ENCODE peak calls at places on chromosomes 5 and 9, in ten cellular contexts. Z is tibial artery, I is heart right ventricle, K is prostate gland, L is thoracic aorta, B is A549, O is endothelial cell of umbilical vein, S is left lung, M is dorsolateral prefrontal cortex, R is uterus. H is an unnamed sample.

GRCh38 chr5:50922942-50923767 is 256.7 kb downstream of the PARP8 start:
- DNase-seq in Z (no peak), I (peak; percentile 33), K (no peak), L (no peak), B (no peak), O (peak; percentile 6), S (peak; percentile 63), M (no peak), R (no peak), H (no peak)

GRCh38 chr9:92035687-92036410 is 79.4 kb downstream of the SPTLC1 start:
- DNase-seq in Z (no peak), I (no peak), K (no peak), L (no peak), B (no peak), O (no peak), S (no peak), M (no peak), R (peak; percentile 38), H (peak; percentile 87)

GRCh38 chr9:35570709-35571108 is 34.4 kb upstream of the TESK1 start:
- DNase-seq in Z (no peak), I (no peak), K (no peak), L (no peak), B (no peak), O (no peak), S (no peak), M (no peak), R (no peak), H (no peak)

GRCh38 chr9:136901516-136902258 is 15.4 kb downstream of the TRAF2 start:
- DNase-seq in Z (peak; percentile 88), I (no peak), K (peak; percentile 47), L (no peak), B (peak; percentile 97), O (peak; percentile 30), S (no peak), M (no peak), R (peak; percentile 48), H (no peak)

GRCh38 chr9:77954619-77955018 is 77.0 kb downstream of the GNAQ start:
- DNase-seq in Z (no peak), I (no peak), K (no peak), L (no peak), B (no peak), O (no peak), S (no peak), M (no peak), R (no peak), H (no peak)

GRCh38 chr9:135608294-135608998 is 30.9 kb downstream of the GLT6D1 start:
- DNase-seq in Z (peak; percentile 59), I (no peak), K (peak; percentile 2), L (no peak), B (no peak), O (no peak), S (no peak), M (peak; percentile 27), R (no peak), H (no peak)

GRCh38 chr5:133962131-133962530 is 6.3 kb downstream of the C5orf15 start:
- DNase-seq in Z (no peak), I (no peak), K (no peak), L (no peak), B (no peak), O (no peak), S (no peak), M (no peak), R (no peak), H (no peak)

GRCh38 chr9:137740311-137740710 is 121.5 kb downstream of the EHMT1 start:
- DNase-seq in Z (no peak), I (peak; percentile 51), K (no peak), L (no peak), B (no peak), O (no peak), S (no peak), M (no peak), R (peak; percentile 56), H (peak; percentile 18)

GRCh38 chr9:78030553-78031270 is 899 bp downstream of the GNAQ start:
- DNase-seq in Z (peak; percentile 79), I (peak; percentile 50), K (peak; percentile 56), L (no peak), B (no peak), O (peak; percentile 53), S (peak; percentile 92), M (peak; percentile 66), R (peak; percentile 52), H (no peak)

GRCh38 chr5:127051591-127051990 is 21.2 kb upstream of the MARCHF3 start:
- DNase-seq in Z (no peak), I (no peak), K (no peak), L (no peak), B (no peak), O (no peak), S (no peak), M (no peak), R (no peak), H (no peak)

GRCh38 chr5:88109806-88110205 is 158.8 kb downstream of the TMEM161B start:
- DNase-seq in Z (no peak), I (no peak), K (no peak), L (no peak), B (no peak), O (no peak), S (no peak), M (no peak), R (no peak), H (no peak)

GRCh38 chr5:53261245-53261644 is 151.7 kb upstream of the MOCS2 start:
- DNase-seq in Z (no peak), I (no peak), K (no peak), L (no peak), B (no peak), O (no peak), S (no peak), M (no peak), R (no peak), H (no peak)

GRCh38 chr9:98506422-98507054 is 202.2 kb downstream of the GABBR2 start:
- DNase-seq in Z (no peak), I (no peak), K (no peak), L (no peak), B (no peak), O (no peak), S (no peak), M (no peak), R (no peak), H (no peak)

GRCh38 chr9:129887210-129888084 is 52.2 kb downstream of the USP20 start:
- DNase-seq in Z (no peak), I (no peak), K (no peak), L (no peak), B (no peak), O (peak; percentile 23), S (no peak), M (peak; percentile 62), R (no peak), H (no peak)

GRCh38 chr5:83029-83428 is 8.9 kb upstream of the PLEKHG4B start:
- DNase-seq in Z (no peak), I (no peak), K (no peak), L (no peak), B (no peak), O (no peak), S (no peak), M (no peak), R (no peak), H (no peak)
- H3K4me3 ChIP-seq in Z (no peak overlapping the region), I (no peak overlapping the region), K (no peak overlapping the region), L (no peak overlapping the region), B (no peak overlapping the region), O (no peak overlapping the region), S (no peak overlapping the region), M (no peak overlapping the region), R (no peak overlapping the region), H (no peak overlapping the region)

GRCh38 chr5:171308453-171309275 is at the start of gene TLX3:
- DNase-seq in Z (no peak), I (no peak), K (no peak), L (no peak), B (no peak), O (peak; percentile 11), S (no peak), M (no peak), R (no peak), H (no peak)

GRCh38 chr5:171310334-171310815 is 1.3 kb downstream of the TLX3 start:
- DNase-seq in Z (peak; percentile 23), I (no peak), K (no peak), L (no peak), B (no peak), O (no peak), S (no peak), M (no peak), R (no peak), H (no peak)

GRCh38 chr5:171309526-171310333 is 682 bp downstream of the TLX3 start:
- DNase-seq in Z (peak; percentile 60), I (no peak), K (no peak), L (no peak), B (no peak), O (no peak), S (peak; percentile 80), M (no peak), R (no peak), H (no peak)

GRCh38 chr5:171307843-171308452 is 1.1 kb upstream of the TLX3 start:
- DNase-seq in Z (peak; percentile 54), I (no peak), K (no peak), L (no peak), B (no peak), O (no peak), S (no peak), M (no peak), R (no peak), H (no peak)

DNA sequence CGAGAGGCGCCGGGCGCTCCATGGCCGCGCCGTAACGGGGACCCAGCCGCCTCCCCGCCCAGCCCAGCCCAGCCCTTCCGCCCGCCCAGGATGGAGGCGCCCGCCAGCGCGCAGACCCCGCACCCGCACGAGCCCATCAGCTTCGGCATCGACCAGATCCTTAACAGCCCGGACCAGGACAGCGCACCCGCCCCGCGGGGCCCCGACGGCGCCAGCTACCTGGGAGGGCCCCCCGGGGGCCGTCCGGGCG is 153 bp downstream of the TLX3 start:
- DNase-seq in Z (peak; percentile 12), I (no peak), K (no peak), L (no peak), B (no peak), O (no peak), S (no peak), M (no peak), R (no peak), H (no peak)
- TF ChIP-seq CTCF in Z (no peak), I (no peak), K (no peak), L (no peak), B (no peak), O (no peak), S (no peak), M (no peak), R (no peak), H (no peak)

GRCh38 chr9:83013261-83013610 is 49.7 kb downstream of the RASEF start:
- DNase-seq in Z (no peak), I (no peak), K (no peak), L (no peak), B (peak; percentile 23), O (no peak), S (no peak), M (no peak), R (no peak), H (no peak)
- H3K27ac ChIP-seq in Z (no peak overlapping the region), I (no peak overlapping the region), K (no peak overlapping the region), L (no peak overlapping the region), B (peak overlapping the region; percentile 46), O (no peak overlapping the region), S (no peak overlapping the region), M (no peak overlapping the region), R (no peak overlapping the region), H (no peak overlapping the region)

DNA sequence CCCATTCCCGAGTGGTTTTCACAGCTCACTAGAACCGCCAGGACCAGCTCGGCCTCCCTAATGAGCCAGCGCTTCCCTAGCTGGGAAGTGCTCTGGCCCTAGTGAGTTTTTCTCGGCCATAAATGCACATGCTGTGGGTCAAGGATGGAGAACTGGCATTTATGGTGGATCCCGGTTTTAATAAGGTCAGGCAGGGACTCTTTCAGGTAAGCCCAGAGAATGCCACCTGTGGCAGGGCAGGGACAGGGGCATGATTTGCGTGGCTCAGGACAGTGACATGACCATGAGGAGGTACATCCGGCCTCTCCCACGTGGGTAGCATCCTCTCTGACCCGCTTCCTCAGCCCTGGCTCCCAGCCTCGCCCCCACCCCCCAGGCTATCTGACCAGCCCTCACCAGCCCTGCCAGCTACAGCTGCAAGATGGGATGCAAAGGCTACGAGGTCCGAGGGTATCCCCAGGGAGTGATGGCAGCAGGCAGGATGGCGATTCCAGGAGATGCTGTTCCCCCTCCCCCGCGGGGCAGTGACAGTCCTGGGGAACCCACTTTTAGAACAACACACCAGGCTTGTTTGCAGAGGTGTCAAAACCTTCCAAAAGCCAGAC is 60.3 kb upstream of the ADAMTS2 start:
- DNase-seq in Z (no peak), I (no peak), K (no peak), L (no peak), B (no peak), O (no peak), S (no peak), M (no peak), R (no peak), H (no peak)
- H3K4me3 ChIP-seq in Z (no peak overlapping the region), I (no peak overlapping the region), K (no peak overlapping the region), L (no peak overlapping the region), B (no peak overlapping the region), O (no peak overlapping the region), S (no peak overlapping the region), M (no peak overlapping the region), R (no peak overlapping the region), H (no peak overlapping the region)